ENCODE peak calls at places on chromosomes 4 and X, in nine cellular contexts. K is GM23248; R is A549; M is HL-60; O is AG04450; T is aorta; L is mammary epithelial cell; N is RWPE1; E is effector memory CD4-positive, alpha-beta T cell. S is an unnamed sample.
A peak's percentile ranks its signal among the peaks of the same experiment; 100 is the strongest.

GRCh38 chr4:100841911-100842310 is 324.1 kb upstream of the EMCN start:
- DNase-seq in L (no peak), K (peak; percentile 54), O (no peak), E (no peak), R (no peak), M (no peak), N (no peak), T (no peak), S (no peak)

GRCh38 chr4:132860976-132861375 is 288.1 kb upstream of the PCDH10 start:
- DNase-seq in O (no peak), T (no peak), M (no peak), N (no peak), E (no peak), L (peak; percentile 66), K (no peak), R (no peak), S (no peak)

GRCh38 chr4:109334596-109335105 is 32.2 kb upstream of the COL25A1 start:
- DNase-seq in T (no peak), N (no peak), M (no peak), L (no peak), O (no peak), E (no peak), R (no peak), K (no peak), S (no peak)

GRCh38 chr4:107691378-107691777 is 28.7 kb downstream of the PAPSS1 start:
- DNase-seq in K (no peak), O (no peak), R (no peak), T (no peak), L (no peak), E (no peak), N (no peak), M (no peak), S (no peak)

GRCh38 chr4:14155803-14156202 is 528.3 kb upstream of the BOD1L1 start:
- DNase-seq in O (no peak), T (no peak), K (no peak), E (no peak), M (no peak), R (no peak), N (no peak), L (no peak), S (no peak)

GRCh38 chrX:112800901-112801775 is 39.5 kb downstream of the AMOT start:
- DNase-seq in O (no peak), R (no peak), E (no peak), N (no peak), M (no peak), L (no peak), K (no peak), T (no peak), S (no peak)

GRCh38 chr4:82903737-82904136 is 3.2 kb downstream of the THAP9 start:
- DNase-seq in M (no peak), O (no peak), T (no peak), R (no peak), N (no peak), L (no peak), E (no peak), K (no peak), S (no peak)

GRCh38 chr4:112817933-112818921 is 181.3 kb downstream of the LARP7 start:
- DNase-seq in N (peak; percentile 62), L (peak; percentile 83), R (peak; percentile 74), O (peak; percentile 56), K (peak; percentile 96), T (peak; percentile 86), E (no peak), M (peak; percentile 65), S (no peak)

GRCh38 chr4:161767116-161767515 is 396.7 kb downstream of the FSTL5 start:
- DNase-seq in M (no peak), R (no peak), L (peak; percentile 87), N (peak; percentile 35), K (no peak), E (no peak), O (no peak), T (no peak), S (no peak)

GRCh38 chr4:119039160-119039559 is 96.5 kb upstream of the MYOZ2 start:
- DNase-seq in K (no peak), T (no peak), L (no peak), M (no peak), E (no peak), N (no peak), R (no peak), O (no peak), S (no peak)

GRCh38 chr4:119041951-119042560 is 93.6 kb upstream of the MYOZ2 start:
- DNase-seq in E (no peak), O (peak; percentile 61), R (peak; percentile 81), L (peak; percentile 68), T (peak; percentile 50), N (peak; percentile 75), M (peak; percentile 15), K (peak; percentile 82), S (peak; percentile 61)

GRCh38 chr4:119039779-119040178 is 95.9 kb upstream of the MYOZ2 start:
- DNase-seq in O (no peak), T (no peak), R (peak; percentile 29), M (no peak), K (no peak), L (no peak), E (no peak), N (no peak), S (no peak)

GRCh38 chr4:119040711-119041185 is 94.9 kb upstream of the MYOZ2 start:
- DNase-seq in K (peak; percentile 91), E (no peak), M (no peak), T (no peak), L (peak; percentile 83), O (peak; percentile 80), R (no peak), N (no peak), S (no peak)

DNA sequence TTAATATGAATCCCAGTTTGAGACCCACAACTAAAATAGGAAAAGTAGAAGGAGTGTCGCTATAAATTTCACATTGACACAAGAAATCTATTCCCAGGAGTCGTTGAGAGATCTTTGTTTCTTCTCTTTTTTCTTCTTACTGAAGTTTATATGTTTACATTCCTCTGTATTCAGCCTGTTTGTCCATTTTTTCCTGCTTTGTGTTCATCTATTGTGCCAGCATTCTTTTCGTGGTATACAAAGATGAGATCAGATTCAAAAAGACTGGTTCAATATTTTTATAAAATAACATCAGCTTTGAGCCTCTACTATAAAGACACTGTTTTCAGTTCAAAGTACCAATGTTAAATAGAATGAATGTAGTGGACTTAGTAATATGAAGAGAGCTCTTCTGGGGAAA is 95.4 kb upstream of the MYOZ2 start:
- DNase-seq in K (peak; percentile 46), E (no peak), N (no peak), T (no peak), M (no peak), O (no peak), L (no peak), R (no peak), S (no peak)
- H3K27ac ChIP-seq in K (peak overlapping the region; percentile 86), E (no peak overlapping the region), N (no peak overlapping the region), T (no peak overlapping the region), M (no peak overlapping the region), O (peak overlapping the region; percentile 97), L (peak overlapping the region; percentile 55), R (peak overlapping the region; percentile 78), S (no peak overlapping the region)

GRCh38 chr4:42396361-42397255 is 680 bp upstream of the SHISA3 start:
- DNase-seq in R (no peak), T (no peak), M (no peak), K (peak; percentile 10), E (no peak), O (no peak), L (no peak), N (no peak), S (no peak)

GRCh38 chr4:42399393-42399792 is 2.1 kb downstream of the SHISA3 start:
- DNase-seq in O (no peak), L (no peak), R (no peak), M (no peak), K (no peak), E (no peak), T (no peak), N (no peak), S (no peak)

GRCh38 chr4:42397256-42397634 is at the start of gene SHISA3:
- DNase-seq in E (no peak), M (no peak), N (no peak), K (peak; percentile 38), O (no peak), T (peak; percentile 51), L (no peak), R (no peak), S (no peak)

GRCh38 chr4:42397635-42398447 is 553 bp downstream of the SHISA3 start:
- DNase-seq in K (peak; percentile 36), L (peak; percentile 25), E (no peak), T (peak; percentile 50), N (no peak), R (no peak), O (no peak), M (no peak), S (no peak)

GRCh38 chr4:42398448-42399355 is 1.4 kb downstream of the SHISA3 start:
- DNase-seq in M (no peak), N (no peak), L (no peak), K (no peak), R (no peak), E (no peak), T (peak; percentile 48), O (no peak), S (no peak)
- H3K27ac ChIP-seq in M (no peak overlapping the region), N (no peak overlapping the region), L (no peak overlapping the region), K (no peak overlapping the region), R (no peak overlapping the region), E (no peak overlapping the region), T (no peak overlapping the region), O (no peak overlapping the region), S (no peak overlapping the region)

DNA sequence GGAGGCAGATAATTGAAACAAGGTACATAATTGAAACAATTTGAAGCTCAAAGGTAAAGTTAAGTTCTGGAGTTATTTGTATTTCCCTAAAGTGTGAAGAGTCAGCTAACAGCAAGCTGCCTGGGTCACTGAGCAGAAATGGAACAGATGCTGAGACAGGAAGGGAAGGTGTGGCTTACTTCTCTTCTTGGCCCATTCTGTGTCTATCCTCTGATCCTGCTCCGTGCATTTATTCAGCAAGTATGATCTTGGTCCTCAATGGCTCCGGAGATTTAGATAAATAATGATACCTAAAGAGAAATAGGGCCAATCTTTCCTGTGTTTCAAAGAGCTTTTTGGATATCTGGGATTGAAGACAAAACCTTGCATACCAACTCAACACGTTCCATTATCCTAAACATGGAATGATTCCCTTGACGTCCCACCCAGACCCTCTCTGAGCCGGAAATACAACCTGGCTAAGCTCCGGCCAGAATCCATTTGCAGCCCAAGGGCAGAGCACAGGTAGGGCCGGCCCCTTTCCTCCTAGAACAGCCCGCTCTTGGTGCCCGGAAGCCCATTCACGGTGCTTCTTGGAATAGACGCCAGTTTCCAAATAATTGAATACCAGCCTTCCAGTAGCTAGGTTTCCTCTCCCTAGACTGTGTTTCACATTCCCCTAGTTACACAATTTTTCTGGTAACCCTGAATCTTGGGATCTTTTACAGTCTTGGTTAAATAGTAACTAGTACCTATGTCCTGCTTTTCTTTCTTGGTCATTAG is 210.9 kb downstream of the NWD2 start:
- DNase-seq in L (no peak), M (no peak), O (no peak), N (no peak), R (no peak), K (no peak), E (no peak), T (no peak), S (no peak)
- H3K27ac ChIP-seq in L (no peak overlapping the region), M (no peak overlapping the region), O (no peak overlapping the region), N (no peak overlapping the region), R (no peak overlapping the region), K (no peak overlapping the region), E (no peak overlapping the region), T (no peak overlapping the region), S (no peak overlapping the region)

DNA sequence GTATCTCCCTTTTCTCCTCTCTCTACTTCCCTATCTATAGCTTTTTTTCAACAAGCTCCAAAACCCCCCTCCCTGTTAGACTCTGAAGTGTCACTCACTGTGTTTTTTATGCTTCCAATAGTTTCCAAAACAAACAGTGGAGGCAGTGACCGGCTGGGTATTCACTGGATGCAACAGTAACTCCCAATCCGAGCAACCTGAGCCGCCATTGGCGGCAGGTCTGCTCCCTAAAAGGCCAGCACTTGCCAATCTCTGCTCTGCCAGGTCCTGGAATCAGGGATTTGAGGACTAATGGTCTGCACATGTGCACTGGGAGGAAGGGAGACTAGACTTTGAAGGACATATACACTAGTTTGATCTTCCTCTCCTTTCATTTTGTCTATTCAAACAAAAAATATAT is 7.1 kb downstream of the TBX22 start:
- DNase-seq in E (no peak), L (no peak), T (no peak), K (no peak), N (no peak), O (no peak), M (no peak), R (no peak), S (no peak)
- H3K27ac ChIP-seq in E (no peak overlapping the region), L (no peak overlapping the region), T (no peak overlapping the region), K (no peak overlapping the region), N (no peak overlapping the region), O (no peak overlapping the region), M (no peak overlapping the region), R (no peak overlapping the region), S (no peak overlapping the region)